ENCODE peak calls at places on chromosome 20, in five cellular contexts. One of them, this sample, is unnamed.

GRCh38 chr20:5402903-5403531 is 86.3 kb upstream of the PROKR2 start:
- DNase-seq in IMR-90: peak
- DNase-seq in mesenchymal stem cell: peak
- DNase-seq in H1: peak
- DNase-seq in neuronal stem cell: peak
- DNase-seq in this sample: peak

GRCh38 chr20:2800590-2801458 is at the start of gene CPXM1:
- DNase-seq in IMR-90: no peak
- DNase-seq in mesenchymal stem cell: peak
- DNase-seq in H1: peak
- DNase-seq in neuronal stem cell: peak
- DNase-seq in this sample: no peak

GRCh38 chr20:32368930-32369329 is 10.8 kb downstream of the ASXL1 start:
- DNase-seq in IMR-90: peak
- DNase-seq in neuronal stem cell: no peak
- DNase-seq in H1: no peak
- DNase-seq in mesenchymal stem cell: peak
- DNase-seq in this sample: peak

GRCh38 chr20:2237059-2237458 is 58.7 kb upstream of the TGM3 start:
- DNase-seq in IMR-90: peak
- DNase-seq in H1: no peak
- DNase-seq in neuronal stem cell: no peak
- DNase-seq in mesenchymal stem cell: no peak
- DNase-seq in this sample: no peak

GRCh38 chr20:33803921-33804337 is 7.2 kb upstream of the CHMP4B start:
- DNase-seq in H1: no peak
- DNase-seq in mesenchymal stem cell: peak
- DNase-seq in neuronal stem cell: no peak
- DNase-seq in IMR-90: peak
- DNase-seq in this sample: no peak

GRCh38 chr20:56542489-56543020 is 9.5 kb downstream of the FAM209B start:
- DNase-seq in mesenchymal stem cell: no peak
- DNase-seq in neuronal stem cell: no peak
- DNase-seq in H1: no peak
- DNase-seq in IMR-90: peak
- DNase-seq in this sample: no peak

GRCh38 chr20:53097371-53097770 is 125.2 kb downstream of the TSHZ2 start:
- DNase-seq in H1: no peak
- DNase-seq in IMR-90: no peak
- DNase-seq in neuronal stem cell: no peak
- DNase-seq in mesenchymal stem cell: no peak
- DNase-seq in this sample: no peak

GRCh38 chr20:48823476-48823875 is 4.3 kb downstream of the PREX1 start:
- DNase-seq in mesenchymal stem cell: no peak
- DNase-seq in IMR-90: no peak
- DNase-seq in neuronal stem cell: no peak
- DNase-seq in H1: no peak
- DNase-seq in this sample: no peak

GRCh38 chr20:62891111-62891510 is 29.5 kb upstream of the TCFL5 start:
- DNase-seq in H1: no peak
- DNase-seq in IMR-90: peak
- DNase-seq in neuronal stem cell: no peak
- DNase-seq in mesenchymal stem cell: peak
- DNase-seq in this sample: no peak

GRCh38 chr20:6480328-6481030 is 287.0 kb upstream of the BMP2 start:
- DNase-seq in neuronal stem cell: no peak
- DNase-seq in IMR-90: no peak
- DNase-seq in H1: no peak
- DNase-seq in mesenchymal stem cell: no peak
- DNase-seq in this sample: no peak

GRCh38 chr20:4717816-4718215 is 3.9 kb upstream of the PRND start:
- DNase-seq in mesenchymal stem cell: no peak
- DNase-seq in neuronal stem cell: no peak
- DNase-seq in H1: no peak
- DNase-seq in IMR-90: no peak
- DNase-seq in this sample: no peak

GRCh38 chr20:61594198-61594597 is 342.1 kb downstream of the CDH4 start:
- DNase-seq in H1: no peak
- DNase-seq in mesenchymal stem cell: no peak
- DNase-seq in IMR-90: no peak
- DNase-seq in neuronal stem cell: no peak
- DNase-seq in this sample: no peak

GRCh38 chr20:3378138-3378537 is 29.3 kb downstream of the DNAAF9 start:
- DNase-seq in IMR-90: no peak
- DNase-seq in mesenchymal stem cell: peak
- DNase-seq in H1: no peak
- DNase-seq in neuronal stem cell: no peak
- DNase-seq in this sample: no peak

GRCh38 chr20:8132015-8132631 is at the start of gene PLCB1:
- DNase-seq in neuronal stem cell: peak
- DNase-seq in mesenchymal stem cell: peak
- DNase-seq in IMR-90: peak
- DNase-seq in H1: peak
- DNase-seq in this sample: peak

GRCh38 chr20:20076297-20077065 is 24.1 kb downstream of the CFAP61 start:
- DNase-seq in mesenchymal stem cell: peak
- DNase-seq in IMR-90: peak
- DNase-seq in H1: no peak
- DNase-seq in neuronal stem cell: no peak
- DNase-seq in this sample: peak

GRCh38 chr20:5040345-5040744 is 39.0 kb upstream of the SLC23A2 start:
- DNase-seq in IMR-90: no peak
- DNase-seq in H1: no peak
- DNase-seq in mesenchymal stem cell: no peak
- DNase-seq in neuronal stem cell: no peak
- DNase-seq in this sample: no peak

GRCh38 chr20:11389188-11389587 is 528.5 kb upstream of the BTBD3 start:
- DNase-seq in IMR-90: peak
- DNase-seq in neuronal stem cell: no peak
- DNase-seq in mesenchymal stem cell: no peak
- DNase-seq in H1: no peak
- DNase-seq in this sample: no peak

GRCh38 chr20:42945595-42945994 is 244.1 kb downstream of the PTPRT start:
- DNase-seq in mesenchymal stem cell: no peak
- DNase-seq in H1: no peak
- DNase-seq in IMR-90: no peak
- DNase-seq in neuronal stem cell: no peak
- DNase-seq in this sample: no peak

GRCh38 chr20:61369731-61370520 is 117.9 kb downstream of the CDH4 start:
- DNase-seq in IMR-90: no peak
- DNase-seq in H1: no peak
- DNase-seq in mesenchymal stem cell: no peak
- DNase-seq in neuronal stem cell: no peak
- DNase-seq in this sample: no peak

GRCh38 chr20:31712564-31713311 is 9.9 kb downstream of the BCL2L1 start:
- DNase-seq in IMR-90: peak
- DNase-seq in mesenchymal stem cell: peak
- DNase-seq in H1: peak
- DNase-seq in neuronal stem cell: peak
- DNase-seq in this sample: peak

GRCh38 chr20:9038791-9039190 is 30.1 kb upstream of the PLCB4 start:
- DNase-seq in mesenchymal stem cell: peak
- DNase-seq in H1: no peak
- DNase-seq in IMR-90: peak
- DNase-seq in neuronal stem cell: no peak
- DNase-seq in this sample: no peak

GRCh38 chr20:61030130-61030529 is 221.9 kb upstream of the CDH4 start:
- DNase-seq in IMR-90: no peak
- DNase-seq in mesenchymal stem cell: no peak
- DNase-seq in neuronal stem cell: no peak
- DNase-seq in H1: no peak
- DNase-seq in this sample: no peak

GRCh38 chr20:51230727-51231126 is 207.8 kb upstream of the KCNG1 start:
- DNase-seq in mesenchymal stem cell: no peak
- DNase-seq in IMR-90: no peak
- DNase-seq in neuronal stem cell: no peak
- DNase-seq in H1: no peak
- DNase-seq in this sample: no peak

GRCh38 chr20:52941803-52942202 is 30.4 kb upstream of the TSHZ2 start:
- DNase-seq in IMR-90: no peak
- DNase-seq in neuronal stem cell: no peak
- DNase-seq in H1: no peak
- DNase-seq in mesenchymal stem cell: no peak
- DNase-seq in this sample: no peak

GRCh38 chr20:23086056-23086551 is at the start of gene CD93:
- DNase-seq in mesenchymal stem cell: no peak
- DNase-seq in H1: no peak
- DNase-seq in neuronal stem cell: no peak
- DNase-seq in IMR-90: peak
- DNase-seq in this sample: peak

GRCh38 chr20:63706852-63707557 is 771 bp downstream of the ARFRP1 start:
- DNase-seq in H1: peak
- DNase-seq in mesenchymal stem cell: peak
- DNase-seq in IMR-90: peak
- DNase-seq in neuronal stem cell: no peak
- DNase-seq in this sample: peak

GRCh38 chr20:22001886-22002285 is 296.4 kb downstream of the PAX1 start:
- DNase-seq in IMR-90: no peak
- DNase-seq in neuronal stem cell: no peak
- DNase-seq in H1: no peak
- DNase-seq in mesenchymal stem cell: no peak
- DNase-seq in this sample: no peak

GRCh38 chr20:34180460-34181108 is 60.6 kb upstream of the ASIP start:
- DNase-seq in IMR-90: no peak
- DNase-seq in mesenchymal stem cell: no peak
- DNase-seq in neuronal stem cell: no peak
- DNase-seq in H1: no peak
- DNase-seq in this sample: peak

GRCh38 chr20:48970681-48971370 is 49.3 kb downstream of the ARFGEF2 start:
- DNase-seq in H1: no peak
- DNase-seq in mesenchymal stem cell: no peak
- DNase-seq in neuronal stem cell: no peak
- DNase-seq in IMR-90: no peak
- DNase-seq in this sample: no peak

GRCh38 chr20:42018979-42019378 is 400.8 kb upstream of the CHD6 start:
- DNase-seq in mesenchymal stem cell: no peak
- DNase-seq in H1: no peak
- DNase-seq in IMR-90: no peak
- DNase-seq in neuronal stem cell: no peak
- DNase-seq in this sample: peak

GRCh38 chr20:56683077-56683865 is 54.2 kb downstream of the TFAP2C start:
- DNase-seq in IMR-90: no peak
- DNase-seq in neuronal stem cell: no peak
- DNase-seq in mesenchymal stem cell: no peak
- DNase-seq in H1: no peak
- DNase-seq in this sample: peak

GRCh38 chr20:62929051-62929538 is 2.8 kb upstream of the DIDO1 start:
- DNase-seq in H1: peak
- DNase-seq in neuronal stem cell: no peak
- DNase-seq in IMR-90: peak
- DNase-seq in mesenchymal stem cell: peak
- DNase-seq in this sample: peak

GRCh38 chr20:51712501-51713212 is 55.5 kb downstream of the ATP9A start:
- DNase-seq in mesenchymal stem cell: peak
- DNase-seq in H1: peak
- DNase-seq in IMR-90: peak
- DNase-seq in neuronal stem cell: no peak
- DNase-seq in this sample: peak

GRCh38 chr20:10250902-10251301 is 32.3 kb downstream of the SNAP25 start:
- DNase-seq in mesenchymal stem cell: no peak
- DNase-seq in H1: no peak
- DNase-seq in neuronal stem cell: no peak
- DNase-seq in IMR-90: no peak
- DNase-seq in this sample: no peak

GRCh38 chr20:37095108-37095608 is 639 bp downstream of the RBL1 start:
- DNase-seq in IMR-90: no peak
- DNase-seq in neuronal stem cell: no peak
- DNase-seq in mesenchymal stem cell: no peak
- DNase-seq in H1: no peak
- DNase-seq in this sample: no peak

GRCh38 chr20:37095609-37096414 is at the start of gene RBL1:
- DNase-seq in IMR-90: peak
- DNase-seq in mesenchymal stem cell: peak
- DNase-seq in H1: peak
- DNase-seq in neuronal stem cell: peak
- DNase-seq in this sample: peak

DNA sequence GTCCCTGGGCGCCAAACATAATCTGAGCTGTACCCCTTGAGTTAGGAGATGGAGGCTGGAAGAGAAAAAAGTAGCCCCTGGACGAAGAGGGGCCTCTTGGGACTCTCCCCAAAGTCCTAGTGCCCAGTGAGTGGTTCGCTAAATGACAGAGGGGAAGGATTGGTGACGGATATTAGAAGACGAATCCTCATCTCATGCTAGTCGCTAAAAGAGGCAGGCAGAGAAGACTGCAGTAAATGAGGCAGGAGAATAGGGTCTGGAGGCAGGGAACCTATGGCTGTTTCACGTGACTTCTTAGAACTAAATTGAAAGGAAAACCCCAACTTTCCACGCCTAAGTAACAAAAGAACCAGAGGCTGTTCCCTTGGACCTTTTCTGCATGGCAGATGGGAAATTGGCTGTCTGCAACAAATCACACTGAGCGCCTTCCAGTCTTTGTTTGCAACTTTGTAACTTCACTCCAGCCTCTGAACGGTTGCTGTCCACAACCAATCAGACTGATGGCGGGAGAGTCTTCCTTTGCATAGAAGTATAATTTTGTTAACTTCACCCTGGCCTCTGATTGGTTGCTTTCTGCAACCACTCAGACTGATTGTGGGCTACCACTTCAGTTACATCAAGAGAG is 730 bp upstream of the RBL1 start:
- DNase-seq in H1: no peak
- DNase-seq in IMR-90: no peak
- DNase-seq in neuronal stem cell: no peak
- DNase-seq in mesenchymal stem cell: no peak
- DNase-seq in this sample: no peak
- H3K14ac ChIP-seq in H1: no peak
- H3K14ac ChIP-seq in IMR-90: peak
- H3K14ac ChIP-seq in neuronal stem cell: no peak
- H3K14ac ChIP-seq in mesenchymal stem cell: no peak
- H3K14ac ChIP-seq in this sample: no peak

DNA sequence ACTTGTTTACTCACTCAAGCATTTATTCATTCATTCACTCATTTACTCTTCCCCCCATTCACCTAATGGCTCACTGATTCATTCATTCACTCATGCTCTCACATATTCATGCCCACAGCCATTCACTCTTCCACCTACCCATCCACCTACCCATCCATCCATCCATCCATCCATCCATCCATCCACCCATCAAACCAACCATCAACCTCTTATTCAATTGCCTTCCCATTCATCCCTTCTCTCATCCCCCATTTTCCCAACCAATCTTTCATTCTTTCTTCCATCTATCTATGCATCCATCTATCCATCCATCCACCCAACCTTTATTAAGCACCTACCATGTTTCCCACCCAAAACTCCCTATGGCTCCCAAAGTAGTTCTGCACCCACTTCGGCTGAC is 1.6 kb upstream of the ARHGAP40 start:
- DNase-seq in H1: no peak
- DNase-seq in neuronal stem cell: no peak
- DNase-seq in mesenchymal stem cell: no peak
- DNase-seq in IMR-90: no peak
- DNase-seq in this sample: no peak
- H3K18ac ChIP-seq in H1: no peak
- H3K18ac ChIP-seq in neuronal stem cell: no peak
- H3K18ac ChIP-seq in mesenchymal stem cell: no peak
- H3K18ac ChIP-seq in IMR-90: no peak
- H3K18ac ChIP-seq in this sample: no peak

GRCh38 chr20:59438201-59438600 is 137.8 kb downstream of the EDN3 start:
- DNase-seq in H1: no peak
- DNase-seq in neuronal stem cell: no peak
- DNase-seq in mesenchymal stem cell: no peak
- DNase-seq in IMR-90: no peak
- DNase-seq in this sample: peak
- H3K4me3 ChIP-seq in H1: no peak
- H3K4me3 ChIP-seq in neuronal stem cell: no peak
- H3K4me3 ChIP-seq in mesenchymal stem cell: no peak
- H3K4me3 ChIP-seq in IMR-90: no peak
- H3K4me3 ChIP-seq in this sample: no peak

GRCh38 chr20:50172347-50173013 is 18.1 kb upstream of the CEBPB start:
- DNase-seq in H1: peak
- DNase-seq in mesenchymal stem cell: peak
- DNase-seq in neuronal stem cell: peak
- DNase-seq in IMR-90: peak
- DNase-seq in this sample: peak
- H3K14ac ChIP-seq in H1: no peak
- H3K14ac ChIP-seq in mesenchymal stem cell: peak
- H3K14ac ChIP-seq in neuronal stem cell: peak
- H3K14ac ChIP-seq in IMR-90: peak
- H3K14ac ChIP-seq in this sample: peak